ENCODE peak calls at places on chromosomes 12 and 14, in six cellular contexts. J is left ventricle myocardium inferior; P is right lobe of liver; M is CD4-positive, CD25-positive, alpha-beta regulatory T cell; A is Caco-2; I is PC-3. V is an unnamed sample. For H3K9me3, H3K27me3 and H3K4me1, the result is how much of the 10 kb centered on the place peaks cover.

GRCh38 chr14:20904393-20905029 is 13.3 kb downstream of the RNASE3 start:
- DNase-seq in J (no peak), P (no peak), M (no peak), A (no peak), I (no peak), V (no peak)

GRCh38 chr14:75543258-75543657 is 21.0 kb downstream of the BATF start:
- DNase-seq in J (no peak), P (no peak), M (peak), A (no peak), I (no peak), V (no peak)

GRCh38 chr14:95442633-95443021 is 73.8 kb downstream of the SYNE3 start:
- DNase-seq in J (peak), P (peak), M (peak), A (peak), I (peak), V (peak)

GRCh38 chr12:109221277-109221931 is 87.7 kb downstream of the FOXN4 start:
- DNase-seq in J (no peak), P (no peak), M (no peak), A (no peak), I (no peak), V (no peak)

GRCh38 chr12:92143280-92143679 is 2.4 kb downstream of the BTG1 start:
- DNase-seq in J (no peak), P (no peak), M (no peak), A (no peak), I (no peak), V (no peak)

GRCh38 chr12:62006076-62006732 is 254.0 kb upstream of the USP15 start:
- DNase-seq in J (no peak), P (peak), M (peak), A (peak), I (peak), V (no peak)

GRCh38 chr12:30138483-30138882 is 354.7 kb upstream of the TMTC1 start:
- DNase-seq in J (no peak), P (no peak), M (no peak), A (no peak), I (no peak), V (no peak)

GRCh38 chr12:100404769-100405407 is 48.0 kb downstream of the SLC17A8 start:
- DNase-seq in J (no peak), P (no peak), M (no peak), A (peak), I (peak), V (no peak)

GRCh38 chr12:57627504-57628279 is 5.3 kb downstream of the B4GALNT1 start:
- DNase-seq in J (no peak), P (no peak), M (no peak), A (no peak), I (no peak), V (peak)

GRCh38 chr12:54522213-54522612 is 24.7 kb downstream of the NCKAP1L start:
- DNase-seq in J (no peak), P (no peak), M (no peak), A (no peak), I (no peak), V (no peak)

GRCh38 chr12:42103155-42103554 is 41.5 kb downstream of the GXYLT1 start:
- DNase-seq in J (no peak), P (no peak), M (no peak), A (no peak), I (no peak), V (no peak)

GRCh38 chr12:50788562-50788961 is 24.7 kb downstream of the ATF1 start:
- DNase-seq in J (no peak), P (no peak), M (no peak), A (no peak), I (peak), V (no peak)

GRCh38 chr14:65961004-65961403 is 525.2 kb upstream of the CCDC196 start:
- DNase-seq in J (peak), P (peak), M (peak), A (peak), I (peak), V (no peak)

GRCh38 chr12:32025906-32026305 is 66.7 kb downstream of the RESF1 start:
- DNase-seq in J (no peak), P (no peak), M (peak), A (no peak), I (no peak), V (no peak)

GRCh38 chr14:70073924-70074566 is 114.7 kb downstream of the SLC8A3 start:
- DNase-seq in J (no peak), P (peak), M (peak), A (peak), I (peak), V (no peak)

GRCh38 chr12:113857371-113857770 is 108.8 kb downstream of the RBM19 start:
- DNase-seq in J (no peak), P (no peak), M (no peak), A (no peak), I (no peak), V (no peak)

GRCh38 chr14:61575751-61576150 is 119.6 kb upstream of the HIF1A start:
- DNase-seq in J (no peak), P (no peak), M (no peak), A (no peak), I (peak), V (no peak)

GRCh38 chr12:53218551-53219114 is 11.6 kb upstream of the ITGB7 start:
- DNase-seq in J (peak), P (no peak), M (no peak), A (no peak), I (no peak), V (peak)

GRCh38 chr14:50607181-50607580 is 47.2 kb downstream of the ATL1 start:
- DNase-seq in J (no peak), P (no peak), M (no peak), A (no peak), I (no peak), V (no peak)

GRCh38 chr12:91367234-91367849 is 184.7 kb upstream of the DCN start:
- DNase-seq in J (no peak), P (no peak), M (no peak), A (peak), I (peak), V (no peak)

GRCh38 chr14:52835122-52835903 is 43.9 kb upstream of the GNPNAT1 start:
- DNase-seq in J (no peak), P (no peak), M (no peak), A (no peak), I (peak), V (no peak)

GRCh38 chr12:1697253-1697652 is 6.4 kb downstream of the ADIPOR2 start:
- DNase-seq in J (no peak), P (no peak), M (no peak), A (no peak), I (no peak), V (no peak)

GRCh38 chr12:69840727-69841126 is 15.7 kb downstream of the MYRFL start:
- DNase-seq in J (no peak), P (no peak), M (no peak), A (no peak), I (no peak), V (no peak)

GRCh38 chr12:40551466-40551865 is 140.8 kb upstream of the CNTN1 start:
- DNase-seq in J (no peak), P (no peak), M (no peak), A (no peak), I (no peak), V (no peak)

GRCh38 chr12:58906917-58907316 is 13.4 kb downstream of the LRIG3 start:
- DNase-seq in J (no peak), P (no peak), M (no peak), A (no peak), I (no peak), V (no peak)

GRCh38 chr12:127712561-127712960 is 554.4 kb upstream of the TMEM132C start:
- DNase-seq in J (no peak), P (no peak), M (no peak), A (no peak), I (no peak), V (no peak)

GRCh38 chr12:124740691-124741137 is 123.0 kb downstream of the SCARB1 start:
- DNase-seq in J (no peak), P (peak), M (no peak), A (no peak), I (peak), V (peak)

GRCh38 chr14:95487669-95488084 is 28.8 kb downstream of the SYNE3 start:
- DNase-seq in J (no peak), P (no peak), M (no peak), A (no peak), I (no peak), V (no peak)

GRCh38 chr14:96762650-96763049 is 34.5 kb upstream of the VRK1 start:
- DNase-seq in J (no peak), P (no peak), M (peak), A (peak), I (peak), V (no peak)

GRCh38 chr12:67515679-67516363 is 132.7 kb upstream of the DYRK2 start:
- DNase-seq in J (no peak), P (no peak), M (peak), A (no peak), I (peak), V (no peak)

GRCh38 chr12:111753144-111753881 is 13.4 kb upstream of the ALDH2 start:
- DNase-seq in J (peak), P (peak), M (no peak), A (peak), I (peak), V (peak)

GRCh38 chr12:256958-257357 is 5.7 kb downstream of the SLC6A13 start:
- DNase-seq in J (no peak), P (no peak), M (no peak), A (no peak), I (no peak), V (no peak)
- H3K9me3 ChIP-seq in J (under half), P (under half), M (under half), A (under half), I (under half), V (under half)

DNA sequence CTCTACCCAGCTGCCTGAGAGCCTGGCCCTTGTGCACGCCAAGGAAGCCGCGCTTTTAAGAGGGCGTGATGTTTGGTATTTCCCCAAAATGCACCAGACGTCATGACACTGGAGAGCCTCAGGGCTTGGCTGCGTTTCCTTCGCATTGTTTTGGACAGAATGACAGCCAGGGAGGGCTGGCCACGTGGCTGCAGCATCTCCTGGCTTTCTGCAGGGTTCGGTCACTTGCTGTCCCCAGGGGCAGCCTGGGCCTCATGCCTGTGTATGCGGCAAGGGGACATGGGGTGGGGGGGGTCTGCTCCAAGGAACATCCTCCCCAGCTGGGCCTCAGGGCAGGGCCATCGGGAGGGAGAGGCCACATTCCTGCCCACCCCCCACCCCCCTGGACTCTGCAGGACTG is 16.2 kb upstream of the NUDT14 start:
- DNase-seq in J (peak), P (no peak), M (no peak), A (no peak), I (peak), V (no peak)
- H3K27me3 ChIP-seq in J (half or more), P (under half), M (under half), A (under half), I (under half), V (half or more)

GRCh38 chr14:68979722-68980552 is 835 bp upstream of the ACTN1 start:
- DNase-seq in J (peak), P (peak), M (no peak), A (peak), I (peak), V (peak)

GRCh38 chr14:68977137-68977740 is 1.9 kb downstream of the ACTN1 start:
- DNase-seq in J (no peak), P (no peak), M (no peak), A (no peak), I (no peak), V (peak)

GRCh38 chr14:68977741-68978549 is 1.2 kb downstream of the ACTN1 start:
- DNase-seq in J (peak), P (peak), M (peak), A (peak), I (peak), V (peak)

GRCh38 chr14:68979021-68979721 is at the start of gene ACTN1:
- DNase-seq in J (peak), P (peak), M (peak), A (peak), I (peak), V (peak)

GRCh38 chr14:68978550-68978911 is 571 bp downstream of the ACTN1 start:
- DNase-seq in J (peak), P (peak), M (peak), A (peak), I (peak), V (peak)
- H3K4me1 ChIP-seq in J (half or more), P (under half), M (under half), A (under half), I (under half), V (under half)

GRCh38 chr12:34400986-34401658 is 378.8 kb downstream of the ALG10 start:
- DNase-seq in J (peak), P (peak), M (no peak), A (no peak), I (no peak), V (peak)
- H3K9me3 ChIP-seq in J (half or more), P (under half), M (under half), A (half or more), I (under half), V (half or more)

GRCh38 chr12:48982397-48983080 is 4.4 kb downstream of the WNT1 start:
- DNase-seq in J (no peak), P (no peak), M (no peak), A (no peak), I (no peak), V (no peak)

GRCh38 chr12:48988030-48988649 is 10.0 kb downstream of the WNT1 start:
- DNase-seq in J (no peak), P (peak), M (peak), A (peak), I (peak), V (no peak)

GRCh38 chr12:48985901-48986300 is 7.8 kb downstream of the WNT1 start:
- DNase-seq in J (no peak), P (no peak), M (no peak), A (no peak), I (no peak), V (no peak)

GRCh38 chr12:48985475-48985897 is 7.4 kb downstream of the WNT1 start:
- DNase-seq in J (peak), P (no peak), M (no peak), A (no peak), I (no peak), V (no peak)

GRCh38 chr12:48986720-48987291 is 8.7 kb downstream of the WNT1 start:
- DNase-seq in J (no peak), P (no peak), M (no peak), A (no peak), I (no peak), V (no peak)
- H3K27me3 ChIP-seq in J (half or more), P (under half), M (under half), A (under half), I (under half), V (under half)

DNA sequence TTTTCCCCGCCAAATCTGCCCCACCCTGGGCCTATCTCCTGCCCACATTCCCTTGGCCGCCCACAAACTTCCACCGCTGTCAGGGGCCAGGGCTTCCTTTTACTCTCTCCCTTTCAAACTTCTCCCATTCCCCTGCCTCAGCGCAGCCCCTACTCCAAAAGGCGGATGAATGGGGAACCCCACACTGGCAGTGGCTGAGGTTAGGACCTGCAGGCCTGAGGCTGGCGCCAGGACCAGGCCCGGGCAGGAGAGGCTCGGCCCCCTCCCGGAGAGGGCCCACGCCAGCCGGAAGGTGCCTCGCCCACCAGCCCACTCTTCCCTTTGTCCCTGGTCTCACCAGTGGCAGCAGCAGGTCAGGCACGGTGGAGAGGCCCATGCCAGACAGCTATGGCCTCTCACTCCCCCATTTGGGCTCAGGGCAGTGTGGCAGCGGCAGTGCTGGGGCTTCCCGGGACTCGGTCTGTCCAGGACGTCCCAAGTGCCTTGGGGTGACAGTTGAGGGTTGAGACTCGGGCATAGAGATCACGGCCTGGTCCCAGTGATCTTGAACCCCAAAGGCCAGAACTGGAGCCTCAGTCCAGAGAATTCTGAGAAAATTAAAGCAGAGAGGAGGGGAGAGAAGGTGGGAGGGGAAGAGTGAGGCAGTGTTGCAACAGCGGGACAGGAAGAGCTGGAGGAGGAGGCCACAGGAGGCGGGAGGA is at the start of gene TNFRSF1A:
- DNase-seq in J (peak), P (peak), M (peak), A (peak), I (peak), V (peak)
- H3K4me1 ChIP-seq in J (half or more), P (under half), M (half or more), A (half or more), I (half or more), V (under half)

GRCh38 chr12:133130808-133131128 is 341 bp downstream of the ZNF10 start:
- DNase-seq in J (peak), P (peak), M (no peak), A (no peak), I (no peak), V (peak)

GRCh38 chr12:133124674-133125073 is 5.4 kb downstream of the ZNF891 start:
- DNase-seq in J (no peak), P (no peak), M (no peak), A (no peak), I (no peak), V (no peak)

GRCh38 chr12:133130038-133130807 is at the start of the genes ZNF10 and ZNF891:
- DNase-seq in J (peak), P (peak), M (peak), A (peak), I (peak), V (peak)

GRCh38 chr12:133129368-133130037 is 571 bp downstream of the ZNF891 start:
- DNase-seq in J (no peak), P (peak), M (no peak), A (no peak), I (peak), V (no peak)
- H3K9me3 ChIP-seq in J (half or more), P (under half), M (under half), A (under half), I (under half), V (under half)

GRCh38 chr12:107415834-107416233 is 269.8 kb upstream of the PWP1 start:
- DNase-seq in J (no peak), P (no peak), M (no peak), A (no peak), I (no peak), V (no peak)
- H3K27me3 ChIP-seq in J (under half), P (under half), M (under half), A (under half), I (under half), V (under half)

DNA sequence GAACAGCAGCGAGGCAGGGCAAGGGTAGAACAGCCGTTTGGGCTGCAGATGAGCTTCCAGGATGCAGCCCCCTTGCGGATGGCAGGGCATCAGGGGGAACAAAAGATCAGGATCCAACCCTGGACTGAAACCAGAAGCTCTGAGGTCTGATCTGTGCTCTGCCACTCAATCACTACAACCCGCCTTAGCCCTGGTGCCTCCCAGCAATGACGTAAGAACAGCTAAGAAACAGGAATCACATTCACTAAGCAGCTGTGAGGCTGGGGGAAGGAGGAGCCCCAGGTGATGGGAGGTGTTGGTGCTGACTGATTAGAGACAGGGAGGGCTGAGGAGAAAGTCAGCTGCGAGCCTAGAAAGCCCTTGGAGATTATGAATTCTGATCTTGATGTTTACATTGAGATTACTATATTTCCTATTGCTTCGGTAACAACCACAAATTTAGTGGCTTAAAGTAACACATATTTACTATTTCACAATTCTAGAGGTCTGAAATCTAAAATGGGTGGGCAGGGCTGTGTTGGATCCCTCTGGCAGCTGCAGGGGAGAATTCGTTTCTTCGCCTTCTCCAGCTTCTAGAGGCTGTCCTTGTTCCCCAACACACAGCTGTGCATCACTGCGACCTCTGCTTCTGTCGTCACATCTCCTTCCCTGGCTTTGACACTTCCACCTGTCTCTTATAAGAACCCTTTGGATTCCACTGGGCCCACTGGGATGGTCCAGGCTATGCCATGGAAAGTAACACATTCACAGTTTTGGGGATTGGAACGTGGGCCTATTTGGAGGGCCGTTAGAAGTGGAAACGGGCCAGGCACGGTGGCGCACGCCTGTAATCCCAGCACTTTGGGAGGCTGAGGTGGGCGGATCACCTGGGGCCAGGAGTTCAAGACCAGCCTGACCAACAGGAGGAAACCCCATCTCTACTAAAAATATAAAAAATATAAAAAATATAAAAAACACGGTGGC is 6.1 kb upstream of the CD9 start:
- DNase-seq in J (no peak), P (no peak), M (no peak), A (peak), I (no peak), V (no peak)
- H3K4me1 ChIP-seq in J (under half), P (under half), M (under half), A (half or more), I (under half), V (under half)